ENCODE peak calls at places on chromosome 9, in four cellular contexts. S is astrocyte, R is neuronal stem cell, A is SK-N-SH. W is an unnamed sample.

GRCh38 chr9:107635137-107635802 is 145.7 kb upstream of the KLF4 start:
- DNase-seq in S (peak; percentile 21), R (no peak), A (no peak), W (no peak)

GRCh38 chr9:18479405-18479804 is 5.5 kb downstream of the ADAMTSL1 start:
- DNase-seq in S (no peak), R (no peak), A (no peak), W (no peak)

GRCh38 chr9:14306672-14307646 is 7.0 kb downstream of the NFIB start:
- DNase-seq in S (peak; percentile 73), R (no peak), A (no peak), W (no peak)

GRCh38 chr9:133484671-133485437 is 6.0 kb upstream of the SLC2A6 start:
- DNase-seq in S (no peak), R (no peak), A (peak; percentile 71), W (no peak)

GRCh38 chr9:85533538-85533937 is 208.2 kb downstream of the AGTPBP1 start:
- DNase-seq in S (no peak), R (no peak), A (no peak), W (no peak)

GRCh38 chr9:95297760-95298159 is 19.7 kb downstream of the FANCC start:
- DNase-seq in S (no peak), R (no peak), A (no peak), W (no peak)

GRCh38 chr9:87656485-87656884 is 69.4 kb upstream of the CTSL start:
- DNase-seq in S (peak; percentile 27), R (no peak), A (no peak), W (no peak)

GRCh38 chr9:3740690-3741419 is 215.1 kb upstream of the RFX3 start:
- DNase-seq in S (peak; percentile 61), R (no peak), A (no peak), W (no peak)

GRCh38 chr9:133135193-133135745 is 14.2 kb upstream of the RALGDS start:
- DNase-seq in S (peak; percentile 90), R (no peak), A (peak; percentile 44), W (no peak)

GRCh38 chr9:95409650-95410426 is 92.3 kb upstream of the FANCC start:
- DNase-seq in S (peak; percentile 77), R (no peak), A (no peak), W (peak; percentile 59)

GRCh38 chr9:5310851-5311250 is 6.3 kb upstream of the RLN2 start:
- DNase-seq in S (peak; percentile 2), R (no peak), A (no peak), W (no peak)

GRCh38 chr9:133524146-133524545 is 613 bp downstream of the MYMK start:
- DNase-seq in S (no peak), R (no peak), A (no peak), W (no peak)

GRCh38 chr9:116318463-116319271 is 165.1 kb downstream of the PAPPA start:
- DNase-seq in S (peak; percentile 8), R (peak; percentile 94), A (no peak), W (peak; percentile 80)

GRCh38 chr9:71767421-71768321 is 642 bp downstream of the CEMIP2 start:
- DNase-seq in S (no peak), R (peak; percentile 59), A (no peak), W (no peak)

GRCh38 chr9:36721846-36722588 is 149.3 kb downstream of the MELK start:
- DNase-seq in S (no peak), R (no peak), A (no peak), W (no peak)

GRCh38 chr9:87127543-87127942 is 180.2 kb upstream of the GAS1 start:
- DNase-seq in S (no peak), R (no peak), A (no peak), W (no peak)

GRCh38 chr9:111852291-111852690 is 44.3 kb upstream of the UGCG start:
- DNase-seq in S (no peak), R (no peak), A (no peak), W (no peak)

DNA sequence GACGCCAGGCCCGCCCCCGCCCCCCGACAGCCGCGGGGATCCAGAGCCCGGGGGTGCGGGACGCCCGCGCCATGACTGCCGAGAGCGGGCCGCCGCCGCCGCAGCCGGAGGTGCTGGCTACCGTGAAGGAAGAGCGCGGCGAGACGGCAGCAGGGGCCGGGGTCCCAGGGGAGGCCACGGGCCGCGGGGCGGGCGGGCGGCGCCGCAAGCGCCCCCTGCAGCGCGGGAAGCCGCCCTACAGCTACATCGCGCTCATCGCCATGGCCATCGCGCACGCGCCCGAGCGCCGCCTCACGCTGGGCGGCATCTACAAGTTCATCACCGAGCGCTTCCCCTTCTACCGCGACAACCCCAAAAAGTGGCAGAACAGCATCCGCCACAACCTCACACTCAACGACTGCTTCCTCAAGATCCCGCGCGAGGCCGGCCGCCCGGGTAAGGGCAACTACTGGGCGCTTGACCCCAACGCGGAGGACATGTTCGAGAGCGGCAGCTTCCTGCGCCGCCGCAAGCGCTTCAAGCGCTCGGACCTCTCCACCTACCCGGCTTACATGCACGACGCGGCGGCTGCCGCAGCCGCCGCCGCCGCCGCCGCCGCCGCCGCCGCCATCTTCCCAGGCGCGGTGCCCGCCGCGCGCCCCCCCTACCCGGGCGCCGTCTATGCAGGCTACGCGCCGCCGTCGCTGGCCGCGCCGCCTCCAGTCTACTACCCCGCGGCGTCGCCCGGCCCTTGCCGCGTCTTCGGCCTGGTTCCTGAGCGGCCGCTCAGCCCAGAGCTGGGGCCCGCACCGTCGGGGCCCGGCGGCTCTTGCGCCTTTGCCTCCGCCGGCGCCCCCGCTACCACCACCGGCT is 1.0 kb downstream of the FOXE1 start:
- DNase-seq in S (no peak), R (peak; percentile 31), A (peak; percentile 78), W (no peak)
- H3K9me3 ChIP-seq in S (peaks cover 7% of the 10 kb centered on the region), R (peaks cover 9% of the 10 kb centered on the region), A (no peaks in the 10 kb centered on the region), W (peaks cover 9% of the 10 kb centered on the region)

GRCh38 chr9:113898151-113898550 is 22.0 kb downstream of the ZNF618 start:
- DNase-seq in S (no peak), R (no peak), A (no peak), W (no peak)
- H3K9me3 ChIP-seq in S (no peaks in the 10 kb centered on the region), R (peaks cover 11% of the 10 kb centered on the region), A (peaks cover 17% of the 10 kb centered on the region), W (no peaks in the 10 kb centered on the region)

DNA sequence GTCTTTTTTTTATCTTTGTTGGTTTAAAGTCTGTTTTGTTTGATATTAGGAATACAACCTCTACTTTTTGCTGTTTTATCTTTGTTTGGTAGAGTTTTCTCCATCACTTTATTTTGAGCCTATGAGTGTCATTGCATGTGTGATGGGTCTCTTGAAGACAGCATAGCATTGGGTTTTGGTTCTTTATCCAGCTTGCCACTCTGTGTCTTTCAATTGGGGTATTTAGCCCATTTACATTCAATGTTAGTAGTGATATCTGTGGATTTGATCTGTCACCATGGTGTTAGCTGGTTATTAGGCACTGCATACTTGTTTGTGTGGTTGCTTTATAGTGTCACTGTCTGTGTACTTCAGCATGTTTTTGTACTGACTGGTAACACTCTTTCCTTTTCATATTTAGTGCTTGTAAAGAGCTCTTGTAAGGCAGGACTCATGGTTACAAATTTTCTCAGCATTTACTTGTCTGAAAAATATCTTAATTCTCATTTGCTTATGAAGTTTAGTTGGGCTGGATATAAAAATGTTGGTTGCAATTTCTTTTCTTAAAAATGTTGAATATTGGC is 845.5 kb downstream of the TLE4 start:
- DNase-seq in S (no peak), R (no peak), A (no peak), W (no peak)
- H3K9me3 ChIP-seq in S (peaks cover 3% of the 10 kb centered on the region), R (peaks cover 15% of the 10 kb centered on the region), A (peaks cover 10% of the 10 kb centered on the region), W (peaks cover 3% of the 10 kb centered on the region)

GRCh38 chr9:122684851-122685250 is 9.9 kb downstream of the OR1L3 start:
- DNase-seq in S (no peak), R (no peak), A (no peak), W (no peak)
- H3K9me3 ChIP-seq in S (peaks cover 3% of the 10 kb centered on the region), R (no peaks in the 10 kb centered on the region), A (peaks cover 7% of the 10 kb centered on the region), W (no peaks in the 10 kb centered on the region)

GRCh38 chr9:33340186-33340585 is 49.9 kb downstream of the NFX1 start:
- DNase-seq in S (no peak), R (no peak), A (no peak), W (no peak)

GRCh38 chr9:33344145-33344544 is 53.8 kb downstream of the NFX1 start:
- DNase-seq in S (no peak), R (no peak), A (no peak), W (no peak)

GRCh38 chr9:33346564-33346963 is 55.8 kb downstream of the AQP7 start:
- DNase-seq in S (no peak), R (no peak), A (no peak), W (no peak)

DNA sequence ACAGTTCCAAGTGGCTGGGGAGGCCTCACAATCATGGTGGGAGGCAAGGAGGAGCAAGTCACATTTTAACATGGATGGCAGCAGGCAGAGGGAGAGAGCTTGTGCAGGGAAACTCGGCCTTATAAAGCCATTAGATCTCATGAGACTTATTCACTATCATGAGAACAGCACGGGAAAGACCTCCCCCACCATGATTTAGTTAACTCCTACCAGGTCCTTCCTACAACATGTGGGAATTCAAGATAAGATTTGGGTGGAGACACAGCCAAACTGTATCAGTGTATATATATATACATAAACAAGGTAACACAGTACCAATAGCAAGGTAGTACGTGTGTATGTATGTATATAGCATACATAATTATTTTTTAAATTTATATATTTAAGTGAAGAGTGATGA is 50.9 kb downstream of the NFX1 start:
- DNase-seq in S (no peak), R (no peak), A (no peak), W (no peak)
- H3K9me3 ChIP-seq in S (peaks cover 10% of the 10 kb centered on the region), R (peaks cover 33% of the 10 kb centered on the region), A (peaks cover 6% of the 10 kb centered on the region), W (peaks cover 14% of the 10 kb centered on the region)

W was measured in AG04450.